ENCODE peak calls at places on chromosomes 6 and 20, in five cellular contexts. B is prostate gland, H is sigmoid colon, Q is IMR-90, E is body of pancreas. J is an unnamed sample.

GRCh38 chr6:77326029-77326428 is 137.3 kb downstream of the HTR1B start:
- DNase-seq in Q (peak), H (no peak), B (no peak), E (no peak), J (no peak)

GRCh38 chr20:10006461-10006860 is 28.3 kb upstream of the ANKEF1 start:
- DNase-seq in E (no peak), Q (no peak), B (no peak), H (no peak), J (no peak)

GRCh38 chr6:169292340-169293124 is 38.9 kb upstream of the THBS2 start:
- DNase-seq in Q (peak), H (peak), E (peak), B (no peak), J (no peak)

GRCh38 chr6:10146723-10147451 is 268.0 kb downstream of the TFAP2A start:
- DNase-seq in H (no peak), Q (peak), B (no peak), E (peak), J (no peak)

GRCh38 chr6:102679844-102680243 is 1286.3 kb downstream of the GRIK2 start:
- DNase-seq in Q (no peak), H (no peak), E (no peak), B (no peak), J (no peak)

GRCh38 chr6:6851059-6851658 is 256.6 kb upstream of the RREB1 start:
- DNase-seq in Q (peak), B (peak), E (peak), H (peak), J (no peak)

GRCh38 chr20:64156136-64156885 is 7.9 kb upstream of the MYT1 start:
- DNase-seq in B (no peak), E (no peak), H (peak), Q (no peak), J (no peak)

GRCh38 chr6:99241905-99242534 is 107.5 kb downstream of the FAXC start:
- DNase-seq in B (peak), H (no peak), E (no peak), Q (peak), J (no peak)

GRCh38 chr6:102766946-102767345 is 1373.4 kb downstream of the GRIK2 start:
- DNase-seq in Q (peak), E (no peak), B (no peak), H (no peak), J (no peak)

GRCh38 chr6:89494131-89494793 is 61.3 kb downstream of the ANKRD6 start:
- DNase-seq in H (no peak), E (no peak), B (no peak), Q (no peak), J (no peak)

GRCh38 chr6:44388135-44388487 is 605 bp downstream of the CDC5L start:
- DNase-seq in Q (no peak), H (no peak), B (no peak), E (no peak), J (no peak)

GRCh38 chr6:44386929-44387345 is 569 bp upstream of the CDC5L start:
- DNase-seq in B (no peak), Q (peak), E (peak), H (no peak), J (no peak)

GRCh38 chr6:44388876-44389275 is 1.4 kb downstream of the CDC5L start:
- DNase-seq in E (no peak), H (no peak), B (no peak), Q (no peak), J (no peak)

GRCh38 chr6:44386364-44386928 is 1.1 kb upstream of the CDC5L start:
- DNase-seq in B (peak), E (peak), H (peak), Q (no peak), J (peak)

GRCh38 chr6:44387346-44388134 is at the start of gene CDC5L:
- DNase-seq in H (peak), E (peak), B (peak), Q (peak), J (peak)
- TF ChIP-seq POLR2A in H (peak), E (peak), B (peak), Q (peak), J (peak)

DNA sequence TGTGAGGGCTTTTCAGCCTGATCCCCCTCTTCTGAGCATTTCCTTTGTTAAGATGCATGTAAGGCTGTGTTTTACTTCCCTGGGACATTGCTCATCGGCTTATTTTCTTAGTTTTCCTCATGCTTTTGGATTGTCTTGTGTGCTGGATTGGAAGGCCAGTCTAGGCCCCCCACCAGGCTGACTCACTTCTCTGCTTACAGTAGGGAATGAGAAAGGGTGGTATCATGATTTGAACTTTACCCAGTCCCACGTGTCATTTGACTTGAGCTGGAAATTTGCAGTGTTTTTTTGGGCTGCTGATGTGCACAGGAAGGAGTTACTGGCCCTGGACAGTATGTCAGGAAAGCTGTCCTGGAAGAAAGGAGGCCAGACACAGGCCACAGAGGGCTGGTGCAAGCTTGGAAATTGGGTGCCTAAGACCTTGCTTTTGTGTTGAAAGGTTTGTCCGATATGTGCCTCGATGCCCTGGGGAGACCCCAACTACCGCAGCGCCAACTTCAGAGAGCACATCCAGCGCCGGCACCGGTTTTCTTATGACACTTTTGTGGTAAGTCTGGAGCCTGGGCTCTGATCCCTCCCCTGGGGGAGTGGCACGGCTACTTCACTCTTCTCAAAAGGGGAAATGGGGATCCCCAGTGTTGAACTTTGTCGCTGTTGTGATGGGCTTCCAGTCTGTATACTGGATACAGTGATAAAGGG is 12.8 kb downstream of the RNF114 start:
- DNase-seq in B (no peak), E (no peak), Q (peak), H (no peak), J (no peak)
- H3K4me3 ChIP-seq in B (no peak), E (no peak), Q (no peak), H (no peak), J (no peak)

GRCh38 chr6:31958741-31959739 is at the start of the genes NELFE and SKIC2:
- DNase-seq in H (peak), E (peak), B (peak), Q (peak), J (peak)
- TF ChIP-seq POLR2A in H (peak), E (peak), B (peak), Q (peak), J (peak)

GRCh38 chr6:15263780-15264374 is 18.0 kb downstream of the JARID2 start:
- DNase-seq in Q (no peak), B (no peak), H (no peak), E (no peak), J (no peak)
- H3K4me3 ChIP-seq in Q (no peak), B (no peak), H (no peak), E (no peak), J (no peak)

GRCh38 chr20:17502105-17502504 is 29.1 kb downstream of the BFSP1 start:
- DNase-seq in B (no peak), E (no peak), Q (no peak), H (no peak), J (no peak)
- TF ChIP-seq POLR2A in B (no peak), E (no peak), Q (no peak), H (no peak), J (no peak)

GRCh38 chr6:160750276-160750689 is 48.2 kb downstream of the PLG start:
- DNase-seq in B (no peak), Q (no peak), E (no peak), H (no peak), J (no peak)
- H3K4me3 ChIP-seq in B (no peak), Q (no peak), E (no peak), H (no peak), J (no peak)

GRCh38 chr20:35720165-35721123 is 21.2 kb downstream of the ROMO1 start:
- DNase-seq in Q (no peak), H (no peak), E (no peak), B (no peak), J (no peak)

GRCh38 chr20:35719717-35720116 is 20.5 kb downstream of the ROMO1 start:
- DNase-seq in Q (no peak), H (no peak), E (no peak), B (no peak), J (no peak)

GRCh38 chr20:35721219-35721618 is 20.8 kb downstream of the RBM39 start:
- DNase-seq in Q (no peak), B (no peak), H (no peak), E (no peak), J (no peak)

GRCh38 chr20:35718972-35719635 is 19.9 kb downstream of the ROMO1 start:
- DNase-seq in B (no peak), H (no peak), Q (no peak), E (no peak), J (no peak)

GRCh38 chr20:35721621-35722020 is 20.4 kb downstream of the RBM39 start:
- DNase-seq in Q (no peak), B (no peak), H (no peak), E (no peak), J (no peak)
- TF ChIP-seq POLR2A in Q (no peak), B (no peak), H (no peak), E (no peak), J (no peak)

GRCh38 chr6:43367245-43367984 is 2.0 kb downstream of the ZNF318 start:
- DNase-seq in H (no peak), E (no peak), Q (peak), B (no peak), J (no peak)
- H3K4me3 ChIP-seq in H (no peak), E (no peak), Q (no peak), B (no peak), J (peak)